ENCODE peak calls at places on chromosomes 12 and 14, in four cellular contexts. T, G, E and V are unnamed samples.

GRCh38 chr12:6943387-6943718 is 263 bp upstream of the RNU7-1 start:
- DNase-seq in T (peak), G (no peak), E (no peak), V (peak)

GRCh38 chr14:54579606-54580005 is 12.7 kb downstream of the SAMD4A start:
- DNase-seq in T (no peak), G (no peak), E (no peak), V (no peak)

GRCh38 chr12:49535921-49536525 is 2.8 kb upstream of the KCNH3 start:
- DNase-seq in T (no peak), G (no peak), E (no peak), V (no peak)

GRCh38 chr12:104598342-104599271 is 141.9 kb downstream of the CHST11 start:
- DNase-seq in T (no peak), G (no peak), E (no peak), V (no peak)

GRCh38 chr14:91315844-91316267 is 71.4 kb upstream of the GPR68 start:
- DNase-seq in T (no peak), G (no peak), E (peak), V (no peak)

GRCh38 chr12:4274396-4274959 is 916 bp downstream of the CCND2 start:
- DNase-seq in T (no peak), G (no peak), E (no peak), V (no peak)

GRCh38 chr12:124140889-124141550 is 153.9 kb upstream of the RFLNA start:
- DNase-seq in T (no peak), G (peak), E (no peak), V (no peak)

GRCh38 chr12:49974231-49974675 is 1.5 kb downstream of the AQP6 start:
- DNase-seq in T (peak), G (no peak), E (no peak), V (peak)

GRCh38 chr14:77107228-77107627 is 9.2 kb downstream of the CIPC start:
- DNase-seq in T (no peak), G (no peak), E (no peak), V (no peak)

GRCh38 chr12:88870000-88870737 is 289.9 kb upstream of the KITLG start:
- DNase-seq in T (no peak), G (no peak), E (no peak), V (no peak)

GRCh38 chr14:33375781-33376180 is 437.1 kb downstream of the NPAS3 start:
- DNase-seq in T (no peak), G (no peak), E (no peak), V (no peak)

GRCh38 chr12:32031109-32031508 is 71.9 kb downstream of the RESF1 start:
- DNase-seq in T (no peak), G (no peak), E (no peak), V (no peak)

GRCh38 chr12:32437095-32437515 is 37.7 kb downstream of the FGD4 start:
- DNase-seq in T (peak), G (no peak), E (no peak), V (no peak)

GRCh38 chr12:44502681-44503080 is 373.4 kb downstream of the NELL2 start:
- DNase-seq in T (no peak), G (no peak), E (no peak), V (no peak)

GRCh38 chr12:52327830-52328500 is 6.8 kb upstream of the KRT83 start:
- DNase-seq in T (no peak), G (no peak), E (no peak), V (no peak)

GRCh38 chr12:62292761-62293446 is 32.7 kb downstream of the USP15 start:
- DNase-seq in T (no peak), G (no peak), E (no peak), V (no peak)

GRCh38 chr14:22008766-22009165 is 335.1 kb upstream of the OR4E1 start:
- DNase-seq in T (no peak), G (no peak), E (no peak), V (no peak)

GRCh38 chr12:120490284-120490683 is 5.6 kb upstream of the DYNLL1 start:
- DNase-seq in T (no peak), G (no peak), E (no peak), V (no peak)

GRCh38 chr12:12839886-12840285 is 26.7 kb downstream of the DDX47 start:
- DNase-seq in T (no peak), G (no peak), E (no peak), V (no peak)

GRCh38 chr14:23347406-23348296 is 5.0 kb downstream of the SLC22A17 start:
- DNase-seq in T (no peak), G (no peak), E (no peak), V (no peak)

GRCh38 chr14:34252227-34252626 is 209.8 kb downstream of the SPTSSA start:
- DNase-seq in T (no peak), G (no peak), E (no peak), V (no peak)

GRCh38 chr12:93819048-93819491 is 141.9 kb downstream of the CRADD start:
- DNase-seq in T (no peak), G (no peak), E (no peak), V (no peak)

GRCh38 chr14:73740921-73741326 is 26.7 kb upstream of the PNMA1 start:
- DNase-seq in T (peak), G (no peak), E (no peak), V (peak)

GRCh38 chr12:132430838-132431826 is 58.8 kb upstream of the FBRSL1 start:
- DNase-seq in T (no peak), G (no peak), E (no peak), V (no peak)

GRCh38 chr12:114955414-114956014 is 271.5 kb upstream of the TBX3 start:
- DNase-seq in T (no peak), G (no peak), E (no peak), V (no peak)

GRCh38 chr12:15131462-15131861 is 89.8 kb downstream of the RERG start:
- DNase-seq in T (no peak), G (no peak), E (no peak), V (no peak)

GRCh38 chr14:75454963-75455546 is 27.2 kb downstream of the JDP2 start:
- DNase-seq in T (peak), G (no peak), E (no peak), V (peak)
- TF ChIP-seq GABPA in T (no peak), G (no peak), E (no peak), V (no peak)

GRCh38 chr14:106129274-106129673 is 602.9 kb downstream of the TMEM121 start:
- DNase-seq in T (no peak), G (no peak), E (no peak), V (no peak)
- TF ChIP-seq TCF12 in T (no peak), G (no peak), E (no peak), V (no peak)

GRCh38 chr12:121955258-121956040 is 37.1 kb downstream of the CFAP251 start:
- DNase-seq in T (no peak), G (no peak), E (no peak), V (peak)
- TF ChIP-seq GABPA in T (no peak), G (no peak), E (no peak), V (no peak)

DNA sequence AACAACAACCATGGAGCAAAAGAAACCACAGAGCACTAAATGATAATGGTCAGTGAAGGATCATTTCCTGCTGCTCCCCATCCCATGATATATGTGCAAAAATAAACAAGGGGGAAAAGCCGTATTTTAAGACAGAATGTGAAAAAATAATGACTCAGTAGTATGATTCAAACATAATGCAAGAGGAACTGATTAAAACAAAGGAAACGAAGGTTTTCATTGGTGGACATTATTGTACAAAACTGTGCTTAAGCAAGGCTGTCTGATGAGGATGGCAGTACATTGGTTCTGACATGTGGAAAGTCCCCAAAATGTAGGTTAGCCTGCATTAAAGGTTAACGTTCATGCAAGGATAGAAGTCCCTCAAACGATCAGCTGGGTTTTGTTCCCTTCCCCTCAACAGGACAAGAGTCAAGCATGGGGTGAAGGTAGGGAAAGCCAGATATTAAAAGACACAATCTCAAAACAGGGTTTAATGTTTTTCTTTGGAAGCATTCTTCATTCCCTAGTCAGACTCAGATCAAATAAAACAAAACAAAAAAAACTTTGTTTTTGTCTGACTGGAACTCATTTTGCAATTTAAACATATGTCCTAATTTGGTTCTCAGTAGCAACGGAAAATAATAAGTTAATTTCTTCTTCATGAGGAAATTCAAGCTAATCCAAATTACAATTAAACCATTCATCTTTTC is 26.2 kb upstream of the PTGDR start:
- DNase-seq in T (no peak), G (no peak), E (no peak), V (no peak)
- TF ChIP-seq TCF12 in T (no peak), G (no peak), E (no peak), V (peak)

GRCh38 chr12:122420471-122421262 is 1.8 kb downstream of the CLIP1 start:
- DNase-seq in T (no peak), G (no peak), E (no peak), V (no peak)
- TF ChIP-seq GABPA in T (no peak), G (no peak), E (no peak), V (no peak)